ENCODE peak calls at places on chromosomes 12 and 14, in seven cellular contexts. Q is right lobe of liver, J is pancreas, A is HCT116, P is choroid plexus epithelial cell, L is transverse colon, C is endodermal cell. M is an unnamed sample.

GRCh38 chr12:48185181-48185919 is 1.9 kb downstream of the CCDC184 start:
- DNase-seq in Q (no peak), J (no peak), A (no peak), P (peak; percentile 30), L (no peak), C (peak; percentile 75), M (peak; percentile 31)

GRCh38 chr12:59077153-59077930 is 157.0 kb upstream of the LRIG3 start:
- DNase-seq in Q (no peak), J (no peak), A (no peak), P (peak; percentile 45), L (peak; percentile 48), C (peak; percentile 56), M (peak; percentile 96)

GRCh38 chr12:112515868-112516267 is 97.1 kb downstream of the PTPN11 start:
- DNase-seq in Q (no peak), J (no peak), A (no peak), P (no peak), L (no peak), C (no peak), M (no peak)

GRCh38 chr12:96189781-96190180 is 4.4 kb upstream of the ELK3 start:
- DNase-seq in Q (no peak), J (no peak), A (no peak), P (no peak), L (no peak), C (no peak), M (no peak)

GRCh38 chr14:58666737-58667136 is 29.0 kb downstream of the DACT1 start:
- DNase-seq in Q (no peak), J (no peak), A (no peak), P (no peak), L (no peak), C (no peak), M (no peak)

GRCh38 chr12:92431146-92431545 is 271.6 kb upstream of the PLEKHG7 start:
- DNase-seq in Q (no peak), J (no peak), A (no peak), P (no peak), L (peak; percentile 32), C (peak; percentile 74), M (no peak)

GRCh38 chr12:10624631-10625030 is 11.2 kb upstream of the MAGOHB start:
- DNase-seq in Q (no peak), J (no peak), A (no peak), P (no peak), L (no peak), C (no peak), M (no peak)

GRCh38 chr14:78933948-78934524 is 763.9 kb downstream of the NRXN3 start:
- DNase-seq in Q (no peak), J (no peak), A (no peak), P (peak; percentile 69), L (no peak), C (no peak), M (peak; percentile 45)

GRCh38 chr12:132489602-132490239 is at the start of gene FBRSL1:
- DNase-seq in Q (peak; percentile 95), J (peak; percentile 86), A (peak; percentile 49), P (peak; percentile 85), L (peak; percentile 95), C (peak; percentile 99), M (peak; percentile 87)

GRCh38 chr12:92146497-92146828 is 817 bp upstream of the BTG1 start:
- DNase-seq in Q (no peak), J (no peak), A (no peak), P (peak; percentile 70), L (no peak), C (no peak), M (peak; percentile 35)

GRCh38 chr12:127677537-127678131 is 589.3 kb upstream of the TMEM132C start:
- DNase-seq in Q (no peak), J (peak; percentile 29), A (no peak), P (peak; percentile 95), L (peak; percentile 56), C (peak; percentile 96), M (peak; percentile 54)

GRCh38 chr12:75893758-75894157 is 137.8 kb downstream of the PHLDA1 start:
- DNase-seq in Q (no peak), J (no peak), A (no peak), P (no peak), L (no peak), C (no peak), M (no peak)

GRCh38 chr12:92570056-92570753 is 132.6 kb upstream of the PLEKHG7 start:
- DNase-seq in Q (no peak), J (peak; percentile 62), A (peak; percentile 75), P (peak; percentile 92), L (peak; percentile 64), C (peak; percentile 86), M (peak; percentile 86)

GRCh38 chr14:91339076-91339475 is 78.5 kb downstream of the CCDC88C start:
- DNase-seq in Q (no peak), J (no peak), A (no peak), P (no peak), L (no peak), C (no peak), M (no peak)

GRCh38 chr12:8032242-8033152 is at the start of gene FOXJ2:
- DNase-seq in Q (peak; percentile 89), J (peak; percentile 79), A (no peak), P (peak; percentile 73), L (peak; percentile 86), C (peak; percentile 93), M (peak; percentile 81)

GRCh38 chr14:76924363-76925151 is 98.3 kb downstream of the LRRC74A start:
- DNase-seq in Q (no peak), J (no peak), A (no peak), P (peak; percentile 58), L (no peak), C (peak; percentile 93), M (no peak)

GRCh38 chr12:2214411-2214810 is 161.6 kb downstream of the CACNA1C start:
- DNase-seq in Q (no peak), J (no peak), A (no peak), P (peak; percentile 18), L (no peak), C (no peak), M (no peak)

GRCh38 chr14:106840258-106840657 is 1313.9 kb downstream of the TMEM121 start:
- DNase-seq in Q (no peak), J (no peak), A (no peak), P (no peak), L (no peak), C (no peak), M (no peak)

GRCh38 chr14:91310620-91311283 is 66.2 kb upstream of the GPR68 start:
- DNase-seq in Q (no peak), J (no peak), A (no peak), P (no peak), L (no peak), C (no peak), M (no peak)

GRCh38 chr14:86575141-86575540 is 1045.2 kb downstream of the FLRT2 start:
- DNase-seq in Q (no peak), J (no peak), A (no peak), P (peak; percentile 1), L (no peak), C (no peak), M (no peak)

GRCh38 chr14:24258548-24259265 is 4.3 kb downstream of the TGM1 start:
- DNase-seq in Q (no peak), J (no peak), A (no peak), P (no peak), L (no peak), C (no peak), M (no peak)

GRCh38 chr12:90984114-90984513 is 20.7 kb downstream of the EPYC start:
- DNase-seq in Q (no peak), J (no peak), A (no peak), P (no peak), L (no peak), C (peak; percentile 69), M (no peak)

GRCh38 chr14:60184597-60185555 is 19.7 kb upstream of the DHRS7 start:
- DNase-seq in Q (no peak), J (no peak), A (no peak), P (no peak), L (no peak), C (no peak), M (no peak)

GRCh38 chr12:81077329-81077685 is 572 bp upstream of the ACSS3 start:
- DNase-seq in Q (peak; percentile 82), J (peak; percentile 10), A (no peak), P (peak; percentile 66), L (no peak), C (peak; percentile 98), M (no peak)
- H3K4me3 ChIP-seq in Q (peak overlapping the region; percentile 90), J (peak overlapping the region; percentile 36), A (no peak overlapping the region), P (peak overlapping the region; percentile 75), L (peak overlapping the region; percentile 57), C (peak overlapping the region; percentile 92), M (no peak overlapping the region)

GRCh38 chr12:131455581-131456110 is 255.2 kb upstream of the SFSWAP start:
- DNase-seq in Q (no peak), J (no peak), A (no peak), P (no peak), L (no peak), C (no peak), M (no peak)

GRCh38 chr12:131455218-131455506 is 255.7 kb upstream of the SFSWAP start:
- DNase-seq in Q (no peak), J (no peak), A (no peak), P (no peak), L (no peak), C (no peak), M (no peak)

GRCh38 chr12:131456301-131457027 is 254.4 kb upstream of the SFSWAP start:
- DNase-seq in Q (no peak), J (no peak), A (no peak), P (no peak), L (no peak), C (no peak), M (no peak)

GRCh38 chr12:131452444-131452860 is 258.4 kb upstream of the SFSWAP start:
- DNase-seq in Q (no peak), J (no peak), A (no peak), P (no peak), L (no peak), C (peak; percentile 90), M (no peak)

GRCh38 chr12:131454418-131455217 is 256.3 kb upstream of the SFSWAP start:
- DNase-seq in Q (no peak), J (no peak), A (peak; percentile 76), P (peak; percentile 3), L (no peak), C (peak; percentile 96), M (no peak)
- TF ChIP-seq CTCF in Q (peak; percentile 62), J (peak; percentile 26), A (peak; percentile 91), P (peak; percentile 15), L (peak; percentile 31), C (peak; percentile 87), M (no peak)

GRCh38 chr14:52369305-52369781 is 55.2 kb downstream of the PTGER2 start:
- DNase-seq in Q (no peak), J (no peak), A (no peak), P (peak; percentile 58), L (no peak), C (no peak), M (no peak)
- H3K4me3 ChIP-seq in Q (no peak overlapping the region), J (no peak overlapping the region), A (no peak overlapping the region), P (no peak overlapping the region), L (no peak overlapping the region), C (no peak overlapping the region), M (no peak overlapping the region)

GRCh38 chr12:24661657-24662096 is 287.2 kb downstream of the BCAT1 start:
- DNase-seq in Q (peak; percentile 90), J (no peak), A (no peak), P (peak; percentile 97), L (peak; percentile 11), C (no peak), M (peak; percentile 49)
- TF ChIP-seq CTCF in Q (peak; percentile 7), J (no peak), A (no peak), P (peak; percentile 36), L (no peak), C (no peak), M (no peak)

GRCh38 chr14:96083667-96084320 is 44.6 kb downstream of the C14orf132 start:
- DNase-seq in Q (peak; percentile 22), J (peak; percentile 75), A (no peak), P (no peak), L (no peak), C (no peak), M (peak; percentile 66)
- H3K4me3 ChIP-seq in Q (no peak overlapping the region), J (no peak overlapping the region), A (no peak overlapping the region), P (no peak overlapping the region), L (no peak overlapping the region), C (no peak overlapping the region), M (no peak overlapping the region)